ENCODE peak calls at places on chromosomes 16 and 17, in five cellular contexts. One of them, this sample, is unnamed.

GRCh38 chr17:80817321-80817845 is 174.3 kb upstream of the CHMP6 start:
- DNase-seq in OCI-LY7: no peak
- DNase-seq in GM23338: no peak
- DNase-seq in fibroblast of lung: no peak
- DNase-seq in HepG2: no peak
- DNase-seq in this sample: no peak

GRCh38 chr16:53769185-53769584 is 65.2 kb downstream of the FTO start:
- DNase-seq in OCI-LY7: no peak
- DNase-seq in GM23338: no peak
- DNase-seq in fibroblast of lung: no peak
- DNase-seq in HepG2: no peak
- DNase-seq in this sample: no peak

GRCh38 chr17:57210224-57210553 is 46.1 kb upstream of the MSI2 start:
- DNase-seq in OCI-LY7: no peak
- DNase-seq in GM23338: no peak
- DNase-seq in fibroblast of lung: peak; percentile 35
- DNase-seq in HepG2: no peak
- DNase-seq in this sample: peak; percentile 9

GRCh38 chr16:27748868-27749546 is 199.1 kb downstream of the KATNIP start:
- DNase-seq in OCI-LY7: peak; percentile 38
- DNase-seq in GM23338: peak; percentile 77
- DNase-seq in fibroblast of lung: peak; percentile 85
- DNase-seq in HepG2: peak; percentile 25
- DNase-seq in this sample: peak; percentile 32

GRCh38 chr16:8678068-8678927 is 3.9 kb downstream of the ABAT start:
- DNase-seq in OCI-LY7: no peak
- DNase-seq in GM23338: no peak
- DNase-seq in fibroblast of lung: peak; percentile 82
- DNase-seq in HepG2: peak; percentile 100
- DNase-seq in this sample: no peak

GRCh38 chr17:82787081-82787848 is 35.4 kb downstream of the TBCD start:
- DNase-seq in OCI-LY7: peak; percentile 97
- DNase-seq in GM23338: no peak
- DNase-seq in fibroblast of lung: peak; percentile 85
- DNase-seq in HepG2: no peak
- DNase-seq in this sample: peak; percentile 30

GRCh38 chr17:35315283-35315682 is 58.1 kb downstream of the SLFN11 start:
- DNase-seq in OCI-LY7: no peak
- DNase-seq in GM23338: no peak
- DNase-seq in fibroblast of lung: peak; percentile 90
- DNase-seq in HepG2: no peak
- DNase-seq in this sample: peak; percentile 36

GRCh38 chr16:27446721-27447120 is 44.7 kb downstream of the IL21R start:
- DNase-seq in OCI-LY7: no peak
- DNase-seq in GM23338: no peak
- DNase-seq in fibroblast of lung: no peak
- DNase-seq in HepG2: no peak
- DNase-seq in this sample: no peak

GRCh38 chr17:49964539-49965521 is 4.2 kb upstream of the DLX4 start:
- DNase-seq in OCI-LY7: no peak
- DNase-seq in GM23338: peak; percentile 84
- DNase-seq in fibroblast of lung: no peak
- DNase-seq in HepG2: no peak
- DNase-seq in this sample: no peak

GRCh38 chr16:86219655-86220445 is 290.5 kb upstream of the FOXF1 start:
- DNase-seq in OCI-LY7: no peak
- DNase-seq in GM23338: no peak
- DNase-seq in fibroblast of lung: no peak
- DNase-seq in HepG2: no peak
- DNase-seq in this sample: no peak

GRCh38 chr16:31386157-31386984 is 6.8 kb upstream of the ITGAD start:
- DNase-seq in OCI-LY7: no peak
- DNase-seq in GM23338: peak; percentile 62
- DNase-seq in fibroblast of lung: peak; percentile 71
- DNase-seq in HepG2: no peak
- DNase-seq in this sample: no peak

GRCh38 chr16:50708373-50709060 is 15.1 kb downstream of the NOD2 start:
- DNase-seq in OCI-LY7: no peak
- DNase-seq in GM23338: no peak
- DNase-seq in fibroblast of lung: no peak
- DNase-seq in HepG2: no peak
- DNase-seq in this sample: no peak

GRCh38 chr16:3595521-3596021 is 15.8 kb downstream of the SLX4 start:
- DNase-seq in OCI-LY7: no peak
- DNase-seq in GM23338: no peak
- DNase-seq in fibroblast of lung: no peak
- DNase-seq in HepG2: no peak
- DNase-seq in this sample: no peak

GRCh38 chr17:1559047-1559742 is 3.4 kb downstream of the PITPNA start:
- DNase-seq in OCI-LY7: no peak
- DNase-seq in GM23338: no peak
- DNase-seq in fibroblast of lung: no peak
- DNase-seq in HepG2: no peak
- DNase-seq in this sample: no peak

GRCh38 chr16:87700406-87701065 is 65.2 kb downstream of the KLHDC4 start:
- DNase-seq in OCI-LY7: no peak
- DNase-seq in GM23338: no peak
- DNase-seq in fibroblast of lung: no peak
- DNase-seq in HepG2: no peak
- DNase-seq in this sample: no peak

GRCh38 chr17:41521574-41522261 is 3.0 kb upstream of the KRT15 start:
- DNase-seq in OCI-LY7: no peak
- DNase-seq in GM23338: peak; percentile 65
- DNase-seq in fibroblast of lung: peak; percentile 92
- DNase-seq in HepG2: peak; percentile 81
- DNase-seq in this sample: peak; percentile 95

GRCh38 chr16:89193021-89193575 is 7.2 kb downstream of the SLC22A31 start:
- DNase-seq in OCI-LY7: peak; percentile 72
- DNase-seq in GM23338: peak; percentile 94
- DNase-seq in fibroblast of lung: peak; percentile 91
- DNase-seq in HepG2: peak; percentile 70
- DNase-seq in this sample: peak; percentile 36

GRCh38 chr17:725746-726145 is 6.7 kb upstream of the TLCD3A start:
- DNase-seq in OCI-LY7: no peak
- DNase-seq in GM23338: no peak
- DNase-seq in fibroblast of lung: no peak
- DNase-seq in HepG2: no peak
- DNase-seq in this sample: no peak

GRCh38 chr16:66359012-66359411 is 7.5 kb upstream of the CDH5 start:
- DNase-seq in OCI-LY7: no peak
- DNase-seq in GM23338: no peak
- DNase-seq in fibroblast of lung: peak; percentile 77
- DNase-seq in HepG2: no peak
- DNase-seq in this sample: peak; percentile 32

GRCh38 chr16:50473375-50473945 is 74.7 kb upstream of the NKD1 start:
- DNase-seq in OCI-LY7: no peak
- DNase-seq in GM23338: no peak
- DNase-seq in fibroblast of lung: peak; percentile 34
- DNase-seq in HepG2: peak; percentile 58
- DNase-seq in this sample: peak; percentile 36

GRCh38 chr16:88773812-88774291 is 11.2 kb downstream of the PIEZO1 start:
- DNase-seq in OCI-LY7: no peak
- DNase-seq in GM23338: peak; percentile 51
- DNase-seq in fibroblast of lung: peak; percentile 72
- DNase-seq in HepG2: no peak
- DNase-seq in this sample: no peak

GRCh38 chr17:34375598-34375997 is 12.6 kb upstream of the CCL1 start:
- DNase-seq in OCI-LY7: no peak
- DNase-seq in GM23338: no peak
- DNase-seq in fibroblast of lung: no peak
- DNase-seq in HepG2: no peak
- DNase-seq in this sample: no peak

GRCh38 chr16:80614908-80615696 is 74.3 kb downstream of the DYNLRB2 start:
- DNase-seq in OCI-LY7: no peak
- DNase-seq in GM23338: peak; percentile 12
- DNase-seq in fibroblast of lung: peak; percentile 99
- DNase-seq in HepG2: no peak
- DNase-seq in this sample: peak; percentile 67

GRCh38 chr16:24844101-24845030 is 1.4 kb upstream of the SLC5A11 start:
- DNase-seq in OCI-LY7: no peak
- DNase-seq in GM23338: no peak
- DNase-seq in fibroblast of lung: peak; percentile 29
- DNase-seq in HepG2: peak; percentile 90
- DNase-seq in this sample: no peak

GRCh38 chr16:28986492-28986891 is 1.6 kb downstream of the LAT start:
- DNase-seq in OCI-LY7: no peak
- DNase-seq in GM23338: no peak
- DNase-seq in fibroblast of lung: no peak
- DNase-seq in HepG2: no peak
- DNase-seq in this sample: no peak

GRCh38 chr17:64343071-64343774 is 47.4 kb downstream of the PECAM1 start:
- DNase-seq in OCI-LY7: no peak
- DNase-seq in GM23338: no peak
- DNase-seq in fibroblast of lung: no peak
- DNase-seq in HepG2: no peak
- DNase-seq in this sample: no peak

GRCh38 chr16:89020925-89021595 is 44.1 kb upstream of the CBFA2T3 start:
- DNase-seq in OCI-LY7: no peak
- DNase-seq in GM23338: no peak
- DNase-seq in fibroblast of lung: no peak
- DNase-seq in HepG2: no peak
- DNase-seq in this sample: no peak

GRCh38 chr16:50299508-50300105 is 33.3 kb downstream of the ADCY7 start:
- DNase-seq in OCI-LY7: no peak
- DNase-seq in GM23338: no peak
- DNase-seq in fibroblast of lung: no peak
- DNase-seq in HepG2: no peak
- DNase-seq in this sample: no peak

GRCh38 chr17:35731239-35731931 is at the start of gene RASL10B:
- DNase-seq in OCI-LY7: no peak
- DNase-seq in GM23338: peak; percentile 91
- DNase-seq in fibroblast of lung: peak; percentile 41
- DNase-seq in HepG2: peak; percentile 41
- DNase-seq in this sample: no peak

GRCh38 chr17:46025060-46025459 is 26.0 kb downstream of the STH start:
- DNase-seq in OCI-LY7: no peak
- DNase-seq in GM23338: no peak
- DNase-seq in fibroblast of lung: no peak
- DNase-seq in HepG2: no peak
- DNase-seq in this sample: no peak

GRCh38 chr16:71297252-71297651 is 8.1 kb upstream of the CMTR2 start:
- DNase-seq in OCI-LY7: no peak
- DNase-seq in GM23338: no peak
- DNase-seq in fibroblast of lung: no peak
- DNase-seq in HepG2: no peak
- DNase-seq in this sample: no peak

GRCh38 chr16:69647020-69647419 is 79.3 kb downstream of the NQO1 start:
- DNase-seq in OCI-LY7: no peak
- DNase-seq in GM23338: no peak
- DNase-seq in fibroblast of lung: no peak
- DNase-seq in HepG2: no peak
- DNase-seq in this sample: no peak

DNA sequence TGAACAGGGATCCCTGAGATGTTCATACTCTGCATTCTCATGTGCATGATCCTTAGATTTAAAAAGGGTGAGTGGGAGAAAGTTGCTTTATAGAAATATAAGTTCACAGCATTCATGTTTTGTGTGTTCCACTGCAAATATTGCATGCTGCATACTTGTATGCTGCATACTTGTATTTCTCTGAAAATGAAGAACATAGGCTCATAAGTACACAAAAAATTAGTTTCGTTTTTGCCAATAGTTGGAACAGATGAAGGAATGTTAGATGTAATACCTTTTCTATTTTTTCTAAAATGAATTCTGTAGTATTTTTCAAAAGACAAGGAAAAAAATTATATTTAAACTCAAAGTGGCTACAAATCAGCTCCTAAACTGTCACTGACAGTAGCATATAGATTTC is 79.0 kb downstream of the NFAT5 start:
- DNase-seq in OCI-LY7: no peak
- DNase-seq in GM23338: no peak
- DNase-seq in fibroblast of lung: no peak
- DNase-seq in HepG2: no peak
- DNase-seq in this sample: no peak
- H3K4me2 ChIP-seq in OCI-LY7: no peak overlapping the region
- H3K4me2 ChIP-seq in GM23338: no peak overlapping the region
- H3K4me2 ChIP-seq in fibroblast of lung: peak overlapping the region; percentile 18
- H3K4me2 ChIP-seq in HepG2: no peak overlapping the region
- H3K4me2 ChIP-seq in this sample: no peak overlapping the region

GRCh38 chr16:58028168-58028455 is 2.6 kb downstream of the MMP15 start:
- DNase-seq in OCI-LY7: no peak
- DNase-seq in GM23338: no peak
- DNase-seq in fibroblast of lung: no peak
- DNase-seq in HepG2: no peak
- DNase-seq in this sample: no peak
- H3K4me3 ChIP-seq in OCI-LY7: no peak overlapping the region
- H3K4me3 ChIP-seq in GM23338: peak overlapping the region; percentile 96
- H3K4me3 ChIP-seq in fibroblast of lung: no peak overlapping the region
- H3K4me3 ChIP-seq in HepG2: no peak overlapping the region
- H3K4me3 ChIP-seq in this sample: no peak overlapping the region

GRCh38 chr16:68651136-68651535 is 6.0 kb downstream of the CDH3 start:
- DNase-seq in OCI-LY7: no peak
- DNase-seq in GM23338: no peak
- DNase-seq in fibroblast of lung: no peak
- DNase-seq in HepG2: no peak
- DNase-seq in this sample: no peak
- H3K27ac ChIP-seq in OCI-LY7: no peak overlapping the region
- H3K27ac ChIP-seq in GM23338: no peak overlapping the region
- H3K27ac ChIP-seq in fibroblast of lung: no peak overlapping the region
- H3K27ac ChIP-seq in HepG2: no peak overlapping the region
- H3K27ac ChIP-seq in this sample: no peak overlapping the region

GRCh38 chr17:3513305-3514035 is 37.7 kb downstream of the ASPA start:
- DNase-seq in OCI-LY7: no peak
- DNase-seq in GM23338: no peak
- DNase-seq in fibroblast of lung: no peak
- DNase-seq in HepG2: no peak
- DNase-seq in this sample: no peak
- H3K4me2 ChIP-seq in OCI-LY7: no peak overlapping the region
- H3K4me2 ChIP-seq in GM23338: peak overlapping the region; percentile 69
- H3K4me2 ChIP-seq in fibroblast of lung: peak overlapping the region; percentile 59
- H3K4me2 ChIP-seq in HepG2: no peak overlapping the region
- H3K4me2 ChIP-seq in this sample: no peak overlapping the region

DNA sequence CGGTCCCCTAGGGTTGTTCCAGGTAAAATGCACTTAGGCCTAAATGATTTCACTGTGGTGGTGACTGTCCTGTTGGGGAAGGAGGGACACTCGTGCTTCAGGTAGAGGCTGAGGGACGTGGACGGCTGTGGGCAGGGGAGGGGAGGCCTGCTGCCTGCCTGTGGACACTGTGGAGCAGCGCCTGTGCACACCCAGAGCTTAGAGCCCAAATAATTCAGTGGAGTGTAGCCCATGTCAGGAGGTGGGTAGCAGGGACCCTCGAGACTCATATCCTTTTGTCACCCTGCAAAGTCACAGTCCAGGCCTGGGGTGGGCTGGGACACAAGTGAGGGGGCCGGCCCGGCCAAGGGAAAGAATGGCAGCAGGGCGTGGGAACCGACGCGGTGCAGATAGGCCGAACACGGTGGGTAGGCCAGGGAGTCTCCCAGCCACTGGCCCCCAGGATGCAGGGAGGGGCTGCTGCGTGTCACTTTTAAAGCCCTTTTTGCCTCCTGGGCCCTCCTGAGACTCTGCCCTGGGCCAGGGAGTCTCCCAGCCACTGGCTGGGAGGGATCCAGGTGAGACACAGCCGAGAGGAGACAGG is 733 bp upstream of the NHERF2 start:
- DNase-seq in OCI-LY7: no peak
- DNase-seq in GM23338: no peak
- DNase-seq in fibroblast of lung: no peak
- DNase-seq in HepG2: no peak
- DNase-seq in this sample: no peak
- H3K4me3 ChIP-seq in OCI-LY7: no peak overlapping the region
- H3K4me3 ChIP-seq in GM23338: peak overlapping the region; percentile 46
- H3K4me3 ChIP-seq in fibroblast of lung: peak overlapping the region; percentile 14
- H3K4me3 ChIP-seq in HepG2: peak overlapping the region; percentile 45
- H3K4me3 ChIP-seq in this sample: no peak overlapping the region

GRCh38 chr16:851871-852270 is 51.3 kb upstream of the GNG13 start:
- DNase-seq in OCI-LY7: no peak
- DNase-seq in GM23338: no peak
- DNase-seq in fibroblast of lung: no peak
- DNase-seq in HepG2: no peak
- DNase-seq in this sample: no peak
- H3K27ac ChIP-seq in OCI-LY7: no peak overlapping the region
- H3K27ac ChIP-seq in GM23338: no peak overlapping the region
- H3K27ac ChIP-seq in fibroblast of lung: no peak overlapping the region
- H3K27ac ChIP-seq in HepG2: no peak overlapping the region
- H3K27ac ChIP-seq in this sample: no peak overlapping the region